ENCODE peak calls at places on chromosomes 12 and 14, in six cellular contexts. E, T, D, K, Z and A are unnamed samples.
A peak's percentile ranks its signal among the peaks of the same experiment; 100 is the strongest.

GRCh38 chr14:30440986-30441385 is 118.0 kb upstream of the G2E3 start:
- DNase-seq in E (no peak), T (no peak), D (no peak), K (no peak), Z (no peak), A (no peak)

GRCh38 chr12:91140660-91141045 is 29.4 kb upstream of the LUM start:
- DNase-seq in E (no peak), T (peak; percentile 32), D (no peak), K (no peak), Z (no peak), A (no peak)

GRCh38 chr14:90815817-90816662 is at the start of gene TTC7B:
- DNase-seq in E (peak; percentile 61), T (no peak), D (no peak), K (peak; percentile 59), Z (peak; percentile 31), A (peak; percentile 73)

GRCh38 chr14:33527023-33527634 is 423.7 kb downstream of the EGLN3 start:
- DNase-seq in E (no peak), T (no peak), D (no peak), K (no peak), Z (no peak), A (no peak)

GRCh38 chr12:62751844-62752155 is 183.2 kb downstream of the PPM1H start:
- DNase-seq in E (no peak), T (no peak), D (no peak), K (no peak), Z (no peak), A (no peak)

GRCh38 chr12:1880153-1880845 is 38.2 kb downstream of the CACNA2D4 start:
- DNase-seq in E (no peak), T (no peak), D (no peak), K (no peak), Z (no peak), A (no peak)

GRCh38 chr14:31043379-31043778 is 17.2 kb upstream of the STRN3 start:
- DNase-seq in E (no peak), T (no peak), D (no peak), K (no peak), Z (no peak), A (no peak)

GRCh38 chr14:33842299-33842698 is 108.6 kb downstream of the EGLN3 start:
- DNase-seq in E (no peak), T (no peak), D (no peak), K (no peak), Z (no peak), A (no peak)

GRCh38 chr12:66602483-66603143 is 76.3 kb downstream of the GRIP1 start:
- DNase-seq in E (no peak), T (no peak), D (no peak), K (no peak), Z (no peak), A (no peak)

GRCh38 chr12:53217930-53218307 is 10.9 kb upstream of the ITGB7 start:
- DNase-seq in E (peak; percentile 44), T (no peak), D (no peak), K (no peak), Z (no peak), A (peak; percentile 78)

GRCh38 chr14:76769636-76770292 is 8.5 kb downstream of the VASH1 start:
- DNase-seq in E (no peak), T (no peak), D (no peak), K (no peak), Z (peak; percentile 7), A (peak; percentile 57)

GRCh38 chr12:120979862-120980696 is 1.7 kb downstream of the HNF1A start:
- DNase-seq in E (peak; percentile 81), T (no peak), D (no peak), K (no peak), Z (no peak), A (no peak)

GRCh38 chr14:87847216-87847615 is 145.8 kb downstream of the GALC start:
- DNase-seq in E (no peak), T (no peak), D (no peak), K (no peak), Z (no peak), A (no peak)

GRCh38 chr12:53179694-53180269 is 740 bp upstream of the ZNF740 start:
- DNase-seq in E (peak; percentile 67), T (peak; percentile 35), D (no peak), K (no peak), Z (no peak), A (no peak)

GRCh38 chr14:60807247-60807646 is 72.7 kb downstream of the MNAT1 start:
- DNase-seq in E (no peak), T (no peak), D (no peak), K (no peak), Z (no peak), A (no peak)

GRCh38 chr14:82661258-82661657 is 1127.6 kb upstream of the SEL1L start:
- DNase-seq in E (no peak), T (no peak), D (no peak), K (no peak), Z (no peak), A (no peak)
- H3K9me3 ChIP-seq in E (no peaks in the 10 kb centered on the region), T (no peaks in the 10 kb centered on the region), D (no peaks in the 10 kb centered on the region), K (no peaks in the 10 kb centered on the region), Z (no peaks in the 10 kb centered on the region), A (no peaks in the 10 kb centered on the region)

DNA sequence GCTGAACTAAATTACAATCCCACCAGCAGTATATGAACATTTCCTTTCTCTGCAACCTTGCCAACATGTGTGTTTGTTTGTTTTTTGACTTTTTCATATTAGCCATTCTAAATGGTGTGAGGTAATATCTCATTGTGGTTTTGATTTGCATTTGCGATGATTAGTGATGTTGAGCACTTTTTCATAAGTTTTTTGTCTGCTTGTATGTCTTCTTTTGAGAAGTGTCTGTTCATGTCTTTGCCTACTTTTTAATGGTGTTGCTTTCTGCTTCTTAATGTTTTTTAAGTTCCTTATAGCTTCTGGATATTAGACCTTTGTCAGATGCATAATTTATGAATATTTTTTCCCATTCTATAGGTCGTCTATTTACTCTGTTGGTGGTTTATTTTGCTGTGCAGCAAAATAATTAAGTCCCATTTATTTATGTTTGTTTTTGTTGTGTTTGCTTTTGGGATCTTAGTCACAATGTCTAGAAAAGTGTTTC is 1262.9 kb downstream of the FSCB start:
- DNase-seq in E (no peak), T (no peak), D (no peak), K (no peak), Z (no peak), A (no peak)
- H3K9me3 ChIP-seq in E (no peaks in the 10 kb centered on the region), T (no peaks in the 10 kb centered on the region), D (peaks cover 5% of the 10 kb centered on the region), K (no peaks in the 10 kb centered on the region), Z (no peaks in the 10 kb centered on the region), A (no peaks in the 10 kb centered on the region)

DNA sequence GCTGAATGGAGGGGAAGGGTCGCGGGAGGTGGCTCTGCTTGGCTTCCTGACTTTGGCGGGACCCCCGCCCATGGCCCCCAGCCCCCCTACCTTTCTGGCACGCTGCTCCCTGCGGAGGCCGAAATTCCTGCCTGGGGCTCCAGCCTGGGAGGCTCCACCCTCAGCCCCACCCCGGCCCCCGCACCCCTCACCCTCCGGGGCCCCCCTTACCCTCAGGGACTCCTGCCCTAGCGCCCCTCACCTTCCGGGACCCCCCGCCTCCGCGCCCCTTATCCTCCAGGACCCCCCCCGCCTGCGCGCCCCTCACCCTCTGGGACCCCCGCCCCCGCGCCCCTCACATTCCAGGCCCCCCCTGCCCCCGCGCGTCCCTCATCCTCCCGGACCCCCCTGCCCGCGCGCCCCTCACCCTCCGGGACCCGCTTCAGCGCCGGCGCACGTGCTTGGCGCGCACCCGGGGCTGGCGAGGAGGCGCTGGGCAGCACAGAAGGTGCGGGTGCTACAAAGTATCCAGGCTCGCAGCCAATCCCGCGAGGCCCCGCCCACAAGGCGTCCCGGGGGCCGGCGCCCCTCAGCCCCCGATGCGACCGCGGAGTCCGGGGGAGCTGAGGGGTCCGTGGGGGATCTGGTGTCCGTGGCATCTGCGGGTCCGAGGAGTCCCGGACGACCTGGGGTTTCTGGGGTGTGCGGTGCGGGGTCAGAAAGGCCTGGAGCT is at the start of gene ANHX:
- DNase-seq in E (no peak), T (no peak), D (no peak), K (no peak), Z (no peak), A (no peak)
- H3K9me3 ChIP-seq in E (peaks cover 68% of the 10 kb centered on the region), T (no peaks in the 10 kb centered on the region), D (no peaks in the 10 kb centered on the region), K (no peaks in the 10 kb centered on the region), Z (no peaks in the 10 kb centered on the region), A (peaks cover 22% of the 10 kb centered on the region)

GRCh38 chr12:46198913-46199312 is 69.9 kb downstream of the SLC38A1 start:
- DNase-seq in E (no peak), T (no peak), D (no peak), K (no peak), Z (no peak), A (no peak)

GRCh38 chr12:46201284-46201789 is 67.5 kb downstream of the SLC38A1 start:
- DNase-seq in E (no peak), T (no peak), D (no peak), K (no peak), Z (no peak), A (no peak)

GRCh38 chr12:46200551-46200950 is 68.3 kb downstream of the SLC38A1 start:
- DNase-seq in E (no peak), T (no peak), D (no peak), K (no peak), Z (no peak), A (no peak)

GRCh38 chr12:46197876-46198275 is 71.0 kb downstream of the SLC38A1 start:
- DNase-seq in E (no peak), T (no peak), D (no peak), K (no peak), Z (no peak), A (no peak)
- H3K9me3 ChIP-seq in E (no peaks in the 10 kb centered on the region), T (no peaks in the 10 kb centered on the region), D (no peaks in the 10 kb centered on the region), K (no peaks in the 10 kb centered on the region), Z (no peaks in the 10 kb centered on the region), A (no peaks in the 10 kb centered on the region)

GRCh38 chr14:68402525-68403101 is 390.3 kb downstream of the ZFP36L1 start:
- DNase-seq in E (no peak), T (no peak), D (no peak), K (no peak), Z (no peak), A (no peak)
- H3K9me3 ChIP-seq in E (no peaks in the 10 kb centered on the region), T (no peaks in the 10 kb centered on the region), D (no peaks in the 10 kb centered on the region), K (no peaks in the 10 kb centered on the region), Z (no peaks in the 10 kb centered on the region), A (no peaks in the 10 kb centered on the region)

GRCh38 chr14:22059201-22059600 is 385.6 kb upstream of the OR4E1 start:
- DNase-seq in E (no peak), T (no peak), D (no peak), K (no peak), Z (no peak), A (no peak)
- H3K9me3 ChIP-seq in E (no peaks in the 10 kb centered on the region), T (no peaks in the 10 kb centered on the region), D (no peaks in the 10 kb centered on the region), K (no peaks in the 10 kb centered on the region), Z (no peaks in the 10 kb centered on the region), A (no peaks in the 10 kb centered on the region)

DNA sequence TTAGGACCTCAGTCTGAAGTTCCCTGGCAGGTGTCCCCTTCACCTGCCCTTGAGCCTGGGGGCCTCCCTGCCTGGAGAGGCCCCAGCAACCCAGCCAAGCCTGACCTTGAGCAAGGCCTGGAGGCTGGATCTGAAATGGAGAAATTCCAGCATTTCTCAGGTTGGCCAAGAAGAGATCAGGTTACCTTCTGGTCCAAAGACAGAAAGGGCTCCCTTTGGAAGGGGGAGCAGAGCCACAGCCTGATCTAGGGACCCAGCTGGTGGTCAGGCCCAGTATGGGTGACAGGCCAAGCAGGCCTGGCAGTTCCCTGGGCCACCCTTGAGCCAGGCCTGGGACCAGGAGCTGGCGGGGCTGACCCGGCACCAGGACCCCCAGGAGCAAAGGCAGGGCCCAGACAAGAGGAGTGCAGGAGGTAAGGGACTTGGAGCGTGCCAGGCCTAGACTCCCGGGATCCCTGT is 82.8 kb downstream of the TNFAIP2 start:
- DNase-seq in E (no peak), T (no peak), D (no peak), K (no peak), Z (peak; percentile 73), A (peak; percentile 75)
- H3K9me3 ChIP-seq in E (peaks cover 21% of the 10 kb centered on the region), T (peaks cover 3% of the 10 kb centered on the region), D (no peaks in the 10 kb centered on the region), K (no peaks in the 10 kb centered on the region), Z (no peaks in the 10 kb centered on the region), A (no peaks in the 10 kb centered on the region)